ENCODE peak calls at places on chromosome 10, in six cellular contexts. One of them, this sample, is unnamed.

GRCh38 chr10:30999084-30999712 is 32.5 kb downstream of the ZNF438 start:
- DNase-seq in body of pancreas: no peak
- DNase-seq in A549: peak
- DNase-seq in kidney epithelial cell: no peak
- DNase-seq in psoas muscle: no peak
- DNase-seq in fibroblast of pulmonary artery: peak
- DNase-seq in this sample: peak

GRCh38 chr10:93600861-93601773 is at the start of gene RBP4:
- DNase-seq in body of pancreas: peak
- DNase-seq in A549: peak
- DNase-seq in kidney epithelial cell: no peak
- DNase-seq in psoas muscle: peak
- DNase-seq in fibroblast of pulmonary artery: peak
- DNase-seq in this sample: no peak

GRCh38 chr10:108250954-108251620 is 1086.6 kb upstream of the SORCS1 start:
- DNase-seq in body of pancreas: no peak
- DNase-seq in A549: no peak
- DNase-seq in kidney epithelial cell: peak
- DNase-seq in psoas muscle: no peak
- DNase-seq in fibroblast of pulmonary artery: peak
- DNase-seq in this sample: no peak

GRCh38 chr10:103668351-103669242 is 175.1 kb downstream of the NEURL1 start:
- DNase-seq in body of pancreas: peak
- DNase-seq in A549: no peak
- DNase-seq in kidney epithelial cell: no peak
- DNase-seq in psoas muscle: peak
- DNase-seq in fibroblast of pulmonary artery: peak
- DNase-seq in this sample: no peak

GRCh38 chr10:44682516-44682915 is 228.6 kb upstream of the TMEM72 start:
- DNase-seq in body of pancreas: no peak
- DNase-seq in A549: no peak
- DNase-seq in kidney epithelial cell: no peak
- DNase-seq in psoas muscle: no peak
- DNase-seq in fibroblast of pulmonary artery: no peak
- DNase-seq in this sample: no peak

GRCh38 chr10:46266506-46266985 is 20.3 kb upstream of the ANTXRL start:
- DNase-seq in body of pancreas: no peak
- DNase-seq in A549: no peak
- DNase-seq in kidney epithelial cell: no peak
- DNase-seq in psoas muscle: no peak
- DNase-seq in fibroblast of pulmonary artery: no peak
- DNase-seq in this sample: no peak

GRCh38 chr10:11336703-11337102 is 274.7 kb downstream of the USP6NL start:
- DNase-seq in body of pancreas: no peak
- DNase-seq in A549: no peak
- DNase-seq in kidney epithelial cell: no peak
- DNase-seq in psoas muscle: no peak
- DNase-seq in fibroblast of pulmonary artery: peak
- DNase-seq in this sample: no peak

GRCh38 chr10:98323221-98324164 is 55.5 kb upstream of the LOXL4 start:
- DNase-seq in body of pancreas: peak
- DNase-seq in A549: peak
- DNase-seq in kidney epithelial cell: peak
- DNase-seq in psoas muscle: peak
- DNase-seq in fibroblast of pulmonary artery: peak
- DNase-seq in this sample: peak

GRCh38 chr10:31314256-31315183 is 4.5 kb upstream of the ZEB1 start:
- DNase-seq in body of pancreas: no peak
- DNase-seq in A549: no peak
- DNase-seq in kidney epithelial cell: no peak
- DNase-seq in psoas muscle: no peak
- DNase-seq in fibroblast of pulmonary artery: no peak
- DNase-seq in this sample: no peak

GRCh38 chr10:125102216-125102615 is 58.1 kb downstream of the CTBP2 start:
- DNase-seq in body of pancreas: peak
- DNase-seq in A549: peak
- DNase-seq in kidney epithelial cell: no peak
- DNase-seq in psoas muscle: no peak
- DNase-seq in fibroblast of pulmonary artery: peak
- DNase-seq in this sample: no peak

GRCh38 chr10:102769375-102770107 is 25.8 kb downstream of the WBP1L start:
- DNase-seq in body of pancreas: no peak
- DNase-seq in A549: peak
- DNase-seq in kidney epithelial cell: no peak
- DNase-seq in psoas muscle: no peak
- DNase-seq in fibroblast of pulmonary artery: no peak
- DNase-seq in this sample: no peak

GRCh38 chr10:71715026-71715425 is 4.6 kb downstream of the C10orf105 start:
- DNase-seq in body of pancreas: no peak
- DNase-seq in A549: no peak
- DNase-seq in kidney epithelial cell: no peak
- DNase-seq in psoas muscle: no peak
- DNase-seq in fibroblast of pulmonary artery: no peak
- DNase-seq in this sample: no peak

GRCh38 chr10:124701881-124702656 is 42.1 kb downstream of the FAM53B start:
- DNase-seq in body of pancreas: no peak
- DNase-seq in A549: no peak
- DNase-seq in kidney epithelial cell: no peak
- DNase-seq in psoas muscle: peak
- DNase-seq in fibroblast of pulmonary artery: peak
- DNase-seq in this sample: no peak

DNA sequence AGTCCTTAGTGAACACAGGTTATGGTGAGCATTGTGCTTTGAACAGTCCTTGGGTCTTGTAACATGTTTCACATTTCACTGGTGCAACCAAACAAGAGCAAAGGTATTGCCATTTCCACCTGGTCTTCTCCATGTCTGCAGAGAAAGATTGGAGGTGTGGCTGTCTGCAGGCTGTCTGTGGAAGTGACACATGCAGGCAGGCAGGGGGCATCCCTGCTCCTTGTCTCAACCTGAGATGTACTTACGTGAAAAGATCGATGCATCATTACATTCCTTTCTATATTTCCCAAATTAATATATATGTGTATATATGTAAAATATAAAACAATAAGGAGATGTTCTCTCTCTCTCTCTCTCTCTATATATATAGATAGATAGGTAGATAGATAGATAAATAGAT is 54.3 kb downstream of the LRRC18 start:
- DNase-seq in body of pancreas: no peak
- DNase-seq in A549: peak
- DNase-seq in kidney epithelial cell: no peak
- DNase-seq in psoas muscle: no peak
- DNase-seq in fibroblast of pulmonary artery: no peak
- DNase-seq in this sample: no peak
- TF ChIP-seq CTCF in body of pancreas: no peak
- TF ChIP-seq CTCF in A549: no peak
- TF ChIP-seq CTCF in kidney epithelial cell: peak
- TF ChIP-seq CTCF in psoas muscle: peak
- TF ChIP-seq CTCF in fibroblast of pulmonary artery: no peak
- TF ChIP-seq CTCF in this sample: no peak

GRCh38 chr10:7529638-7530037 is 118.8 kb upstream of the SFMBT2 start:
- DNase-seq in body of pancreas: no peak
- DNase-seq in A549: peak
- DNase-seq in kidney epithelial cell: no peak
- DNase-seq in psoas muscle: no peak
- DNase-seq in fibroblast of pulmonary artery: peak
- DNase-seq in this sample: no peak
- TF ChIP-seq CTCF in body of pancreas: no peak
- TF ChIP-seq CTCF in A549: peak
- TF ChIP-seq CTCF in kidney epithelial cell: peak
- TF ChIP-seq CTCF in psoas muscle: no peak
- TF ChIP-seq CTCF in fibroblast of pulmonary artery: peak
- TF ChIP-seq CTCF in this sample: no peak

DNA sequence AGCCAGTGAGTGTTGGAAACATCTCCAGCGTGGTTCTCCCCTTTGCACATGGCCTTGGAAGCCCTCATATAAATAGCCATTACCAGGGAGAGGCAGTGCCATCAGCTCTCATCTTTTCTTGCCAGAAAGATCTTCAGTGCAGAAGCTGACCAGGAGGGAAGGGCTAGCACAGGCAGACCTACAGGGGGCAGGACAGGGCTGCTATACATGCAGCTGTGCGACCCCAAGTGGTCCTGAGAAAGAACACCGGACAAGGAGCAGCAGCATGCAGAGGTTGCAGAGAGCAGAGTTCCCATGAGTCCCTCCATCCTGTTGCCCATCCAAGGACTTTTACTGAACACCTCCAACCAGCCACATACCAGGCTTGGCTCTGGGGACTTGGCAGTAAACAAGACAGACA is 17.1 kb downstream of the GRID1 start:
- DNase-seq in body of pancreas: no peak
- DNase-seq in A549: peak
- DNase-seq in kidney epithelial cell: no peak
- DNase-seq in psoas muscle: no peak
- DNase-seq in fibroblast of pulmonary artery: peak
- DNase-seq in this sample: no peak
- TF ChIP-seq CTCF in body of pancreas: no peak
- TF ChIP-seq CTCF in A549: peak
- TF ChIP-seq CTCF in kidney epithelial cell: peak
- TF ChIP-seq CTCF in psoas muscle: no peak
- TF ChIP-seq CTCF in fibroblast of pulmonary artery: peak
- TF ChIP-seq CTCF in this sample: no peak

DNA sequence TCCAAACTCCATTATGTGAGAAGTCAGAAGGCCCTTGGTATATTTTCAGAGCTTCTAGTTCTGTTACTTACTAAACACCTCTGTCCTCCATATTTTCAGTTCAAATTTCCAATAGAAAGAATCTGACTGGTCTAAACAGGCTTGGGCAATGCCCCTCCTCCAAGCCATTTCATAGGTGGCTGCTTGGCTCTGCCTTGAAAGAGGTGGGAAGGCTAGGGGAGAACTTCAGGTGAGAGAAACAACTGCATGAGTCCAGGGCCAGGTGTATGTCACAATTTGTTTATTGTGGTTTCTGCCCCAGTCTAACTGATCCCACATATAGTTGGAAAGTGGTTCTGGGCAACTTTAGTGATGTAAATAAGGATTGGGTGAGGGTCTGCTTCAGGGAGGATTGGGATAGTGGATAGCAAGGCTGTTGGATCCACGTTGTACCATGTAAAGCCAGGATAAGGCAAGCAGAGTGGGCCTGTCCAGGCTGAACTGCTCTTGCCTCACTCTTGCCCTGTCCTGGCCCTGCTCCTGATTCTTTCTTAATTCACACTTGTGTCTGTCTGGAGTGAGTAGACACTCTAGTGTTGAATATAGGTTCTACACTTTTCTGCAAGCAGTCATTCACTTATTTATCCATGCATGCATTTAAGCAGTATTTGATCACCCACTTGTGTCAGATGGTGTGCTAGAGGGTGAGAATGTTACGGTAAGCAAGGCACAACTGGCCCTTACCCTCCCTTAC is 67.5 kb upstream of the COMTD1 start:
- DNase-seq in body of pancreas: peak
- DNase-seq in A549: no peak
- DNase-seq in kidney epithelial cell: no peak
- DNase-seq in psoas muscle: no peak
- DNase-seq in fibroblast of pulmonary artery: no peak
- DNase-seq in this sample: no peak
- TF ChIP-seq CTCF in body of pancreas: no peak
- TF ChIP-seq CTCF in A549: no peak
- TF ChIP-seq CTCF in kidney epithelial cell: no peak
- TF ChIP-seq CTCF in psoas muscle: no peak
- TF ChIP-seq CTCF in fibroblast of pulmonary artery: no peak
- TF ChIP-seq CTCF in this sample: no peak

GRCh38 chr10:55628260-55628701 is 732.8 kb downstream of the ZWINT start:
- DNase-seq in body of pancreas: peak
- DNase-seq in A549: peak
- DNase-seq in kidney epithelial cell: no peak
- DNase-seq in psoas muscle: peak
- DNase-seq in fibroblast of pulmonary artery: no peak
- DNase-seq in this sample: no peak

GRCh38 chr10:55627526-55628170 is 733.4 kb downstream of the ZWINT start:
- DNase-seq in body of pancreas: no peak
- DNase-seq in A549: no peak
- DNase-seq in kidney epithelial cell: no peak
- DNase-seq in psoas muscle: no peak
- DNase-seq in fibroblast of pulmonary artery: no peak
- DNase-seq in this sample: no peak

GRCh38 chr10:55631071-55631654 is 729.9 kb downstream of the ZWINT start:
- DNase-seq in body of pancreas: peak
- DNase-seq in A549: peak
- DNase-seq in kidney epithelial cell: no peak
- DNase-seq in psoas muscle: peak
- DNase-seq in fibroblast of pulmonary artery: peak
- DNase-seq in this sample: no peak

GRCh38 chr10:55630491-55631056 is 730.5 kb downstream of the ZWINT start:
- DNase-seq in body of pancreas: peak
- DNase-seq in A549: no peak
- DNase-seq in kidney epithelial cell: no peak
- DNase-seq in psoas muscle: no peak
- DNase-seq in fibroblast of pulmonary artery: peak
- DNase-seq in this sample: no peak

DNA sequence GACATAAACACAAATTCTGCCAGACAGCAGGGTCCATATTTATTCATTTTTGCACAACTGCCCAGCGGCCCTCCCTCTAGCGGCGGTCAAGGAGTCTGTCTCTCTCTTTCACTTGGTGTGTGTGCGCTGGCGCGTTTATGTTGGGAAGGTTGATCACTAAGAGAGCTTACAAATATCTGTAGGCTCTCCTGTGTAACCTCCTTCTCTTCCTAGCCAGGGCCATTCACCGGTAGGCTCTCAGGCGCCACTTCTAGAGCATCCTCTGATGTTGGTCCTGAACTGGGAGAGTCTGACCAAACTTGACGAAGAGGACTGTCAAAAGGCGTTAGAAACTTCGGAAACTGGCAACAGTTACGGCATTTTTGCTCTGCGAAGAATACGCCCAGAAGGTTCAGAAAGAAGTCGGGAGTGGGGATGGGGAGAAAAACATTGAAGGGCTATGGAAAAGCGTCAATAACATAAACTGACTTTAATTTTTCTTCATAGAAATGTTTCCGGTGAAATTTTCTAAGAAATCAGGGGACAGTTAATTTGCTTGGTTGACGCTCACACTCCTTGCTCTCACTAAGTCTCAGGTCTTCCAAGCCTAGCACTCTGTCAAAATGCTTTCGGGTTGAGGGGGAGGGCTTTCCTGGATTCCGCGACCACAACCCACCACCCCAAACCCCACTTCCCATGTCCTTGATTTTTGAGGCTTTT is 731.1 kb downstream of the ZWINT start:
- DNase-seq in body of pancreas: peak
- DNase-seq in A549: peak
- DNase-seq in kidney epithelial cell: no peak
- DNase-seq in psoas muscle: peak
- DNase-seq in fibroblast of pulmonary artery: peak
- DNase-seq in this sample: no peak
- TF ChIP-seq CTCF in body of pancreas: peak
- TF ChIP-seq CTCF in A549: peak
- TF ChIP-seq CTCF in kidney epithelial cell: peak
- TF ChIP-seq CTCF in psoas muscle: peak
- TF ChIP-seq CTCF in fibroblast of pulmonary artery: peak
- TF ChIP-seq CTCF in this sample: no peak

GRCh38 chr10:89952314-89952713 is 250.9 kb downstream of the KIF20B start:
- DNase-seq in body of pancreas: no peak
- DNase-seq in A549: no peak
- DNase-seq in kidney epithelial cell: no peak
- DNase-seq in psoas muscle: no peak
- DNase-seq in fibroblast of pulmonary artery: no peak
- DNase-seq in this sample: no peak

GRCh38 chr10:89959433-89960110 is 258.2 kb downstream of the KIF20B start:
- DNase-seq in body of pancreas: no peak
- DNase-seq in A549: no peak
- DNase-seq in kidney epithelial cell: no peak
- DNase-seq in psoas muscle: no peak
- DNase-seq in fibroblast of pulmonary artery: no peak
- DNase-seq in this sample: no peak

GRCh38 chr10:89954787-89955566 is 253.6 kb downstream of the KIF20B start:
- DNase-seq in body of pancreas: no peak
- DNase-seq in A549: no peak
- DNase-seq in kidney epithelial cell: no peak
- DNase-seq in psoas muscle: no peak
- DNase-seq in fibroblast of pulmonary artery: peak
- DNase-seq in this sample: no peak
- TF ChIP-seq CTCF in body of pancreas: peak
- TF ChIP-seq CTCF in A549: peak
- TF ChIP-seq CTCF in kidney epithelial cell: no peak
- TF ChIP-seq CTCF in psoas muscle: no peak
- TF ChIP-seq CTCF in fibroblast of pulmonary artery: peak
- TF ChIP-seq CTCF in this sample: peak